ENCODE peak calls at places on chromosomes 2 and 18, in seven cellular contexts. X is ovary, O is uterus, Q is HCT116, Z is lower leg skin, B is transverse colon, H is GM12892. D is an unnamed sample.

GRCh38 chr2:236642584-236643291 is 73.1 kb downstream of the ACKR3 start:
- DNase-seq in B (peak; percentile 73), Q (no peak), H (no peak), Z (peak; percentile 91), O (peak; percentile 96), X (peak; percentile 54), D (no peak)

GRCh38 chr2:27370816-27371620 is 602 bp downstream of the SNX17 start:
- DNase-seq in B (peak; percentile 54), O (no peak), X (peak; percentile 45), H (no peak), Z (no peak), Q (no peak), D (peak; percentile 82)

GRCh38 chr2:145598434-145598833 is 1078.5 kb upstream of the ZEB2 start:
- DNase-seq in Z (no peak), H (no peak), Q (no peak), X (no peak), O (no peak), B (no peak), D (no peak)

GRCh38 chr2:223549215-223549614 is 52.9 kb downstream of the SCG2 start:
- DNase-seq in B (no peak), Q (peak; percentile 99), H (no peak), Z (peak; percentile 21), O (no peak), X (no peak), D (no peak)

GRCh38 chr2:190718652-190719526 is 70.0 kb downstream of the NAB1 start:
- DNase-seq in O (no peak), Q (peak; percentile 66), H (no peak), Z (peak; percentile 24), B (peak; percentile 13), X (no peak), D (no peak)

GRCh38 chr2:1721706-1722483 is 22.4 kb downstream of the PXDN start:
- DNase-seq in Q (no peak), X (no peak), H (no peak), O (peak; percentile 18), B (no peak), Z (peak; percentile 13), D (no peak)

GRCh38 chr18:35478520-35479435 is 19.0 kb downstream of the INO80C start:
- DNase-seq in H (no peak), O (no peak), X (no peak), B (peak; percentile 43), Q (peak; percentile 95), Z (no peak), D (peak; percentile 81)

GRCh38 chr2:223523541-223523940 is 78.6 kb downstream of the SCG2 start:
- DNase-seq in Q (peak; percentile 94), O (no peak), B (no peak), Z (no peak), H (no peak), X (no peak), D (no peak)

GRCh38 chr2:238379096-238379810 is 47.5 kb upstream of the ASB1 start:
- DNase-seq in O (no peak), X (no peak), H (no peak), Q (no peak), B (no peak), Z (no peak), D (no peak)

GRCh38 chr2:10920764-10921468 is 9.2 kb downstream of the KCNF1 start:
- DNase-seq in B (no peak), O (no peak), Q (no peak), H (no peak), X (no peak), Z (no peak), D (no peak)

GRCh38 chr2:169653636-169654035 is 40.6 kb downstream of the CFAP210 start:
- DNase-seq in H (no peak), Z (no peak), X (no peak), O (no peak), B (no peak), Q (no peak), D (no peak)

GRCh38 chr2:142880275-142880674 is 2.8 kb downstream of the KYNU start:
- DNase-seq in O (no peak), Q (no peak), X (no peak), H (no peak), B (no peak), Z (no peak), D (no peak)

GRCh38 chr18:59871711-59872362 is 28.0 kb upstream of the PMAIP1 start:
- DNase-seq in Q (no peak), Z (no peak), X (no peak), O (no peak), B (no peak), H (no peak), D (no peak)

GRCh38 chr2:37146062-37146461 is 10.7 kb downstream of the EIF2AK2 start:
- DNase-seq in H (no peak), Z (no peak), O (no peak), X (no peak), B (no peak), Q (no peak), D (no peak)

GRCh38 chr2:236535024-236535423 is 34.6 kb upstream of the ACKR3 start:
- DNase-seq in X (no peak), Q (no peak), B (no peak), H (no peak), O (no peak), Z (no peak), D (no peak)

GRCh38 chr2:234444242-234444641 is 52.6 kb downstream of the ARL4C start:
- DNase-seq in B (no peak), X (no peak), O (no peak), Z (no peak), H (no peak), Q (no peak), D (no peak)

GRCh38 chr2:164826293-164827243 is 15.1 kb downstream of the COBLL1 start:
- DNase-seq in X (peak; percentile 42), Z (peak; percentile 52), H (no peak), Q (no peak), B (peak; percentile 57), O (no peak), D (peak; percentile 44)

GRCh38 chr18:61400016-61400630 is 66.9 kb downstream of the CDH20 start:
- DNase-seq in B (no peak), Q (no peak), Z (no peak), O (no peak), H (no peak), X (no peak), D (no peak)

GRCh38 chr2:149594411-149594810 is 6.8 kb upstream of the MMADHC start:
- DNase-seq in H (no peak), Q (no peak), B (no peak), Z (no peak), X (no peak), O (no peak), D (no peak)

GRCh38 chr18:68533641-68534040 is 181.3 kb downstream of the TMX3 start:
- DNase-seq in B (no peak), O (no peak), Q (no peak), Z (no peak), H (no peak), X (no peak), D (no peak)

GRCh38 chr2:220662415-220662814 is 909.7 kb downstream of the EPHA4 start:
- DNase-seq in Z (peak; percentile 47), O (no peak), X (no peak), B (peak; percentile 15), Q (no peak), H (no peak), D (no peak)

GRCh38 chr2:205659922-205660321 is 22.4 kb upstream of the NRP2 start:
- DNase-seq in B (no peak), Z (no peak), X (no peak), O (no peak), H (no peak), Q (no peak), D (no peak)
- TF ChIP-seq POLR2A in B (no peak), Z (no peak), X (no peak), O (no peak), H (no peak), Q (no peak), D (no peak)

GRCh38 chr2:95165030-95165370 is 609 bp upstream of the ZNF2 start:
- DNase-seq in O (no peak), X (no peak), H (no peak), Q (no peak), Z (no peak), B (no peak), D (no peak)

GRCh38 chr2:95158891-95159619 is 593 bp downstream of the ZNF514 start:
- DNase-seq in Q (no peak), O (peak; percentile 42), X (peak; percentile 49), Z (peak; percentile 24), B (peak; percentile 44), H (peak; percentile 46), D (peak; percentile 80)

GRCh38 chr2:95165371-95166064 is at the start of gene ZNF2:
- DNase-seq in H (peak; percentile 96), Q (peak; percentile 96), X (peak; percentile 98), B (peak; percentile 99), O (peak; percentile 99), Z (peak; percentile 97), D (peak; percentile 98)

GRCh38 chr2:95158441-95158840 is 1.2 kb downstream of the ZNF514 start:
- DNase-seq in X (no peak), Q (no peak), H (no peak), Z (no peak), O (no peak), B (peak; percentile 25), D (no peak)

DNA sequence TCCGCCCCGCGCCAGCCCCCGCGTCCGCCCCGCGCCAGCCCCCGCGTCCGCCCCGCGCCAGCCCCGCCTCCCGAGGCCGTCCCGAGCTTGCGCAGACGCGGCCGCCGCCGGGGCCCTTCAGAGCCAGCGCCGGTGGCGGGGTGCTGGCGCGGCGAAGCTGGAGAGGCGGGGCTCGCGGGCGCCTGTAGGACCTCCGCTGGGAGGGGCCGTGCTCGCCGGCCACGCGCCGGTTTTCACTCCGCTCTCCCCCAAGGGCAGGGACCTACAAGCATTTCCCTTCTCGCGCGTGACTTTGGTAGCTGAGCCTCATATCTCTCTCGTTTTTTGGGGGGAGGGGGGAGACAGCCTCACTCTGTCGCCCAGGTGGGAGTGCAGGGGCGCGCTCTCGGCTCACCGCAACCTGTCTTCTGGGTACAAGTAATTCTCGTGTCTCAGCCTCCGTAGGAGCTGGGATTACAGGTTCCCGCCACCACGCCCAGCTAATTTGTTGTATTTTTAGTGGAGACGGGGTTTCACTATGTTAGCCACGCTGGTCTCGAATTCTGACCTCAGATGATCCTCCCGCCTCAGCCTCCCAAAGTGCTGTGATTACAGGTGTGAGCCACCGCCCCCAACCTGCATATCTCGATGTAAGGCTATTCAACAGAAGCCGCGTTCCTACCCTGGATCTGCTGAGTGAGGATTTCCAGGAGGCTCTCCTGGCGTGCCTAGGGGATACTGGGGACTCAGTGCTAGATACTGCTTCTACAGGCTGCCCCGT is at the start of gene ZNF514:
- DNase-seq in Z (peak; percentile 61), B (peak; percentile 85), O (peak; percentile 75), X (peak; percentile 79), Q (no peak), H (peak; percentile 74), D (peak; percentile 87)
- TF ChIP-seq POLR2A in Z (no peak), B (no peak), O (no peak), X (peak; percentile 13), Q (no peak), H (no peak), D (peak; percentile 17)

DNA sequence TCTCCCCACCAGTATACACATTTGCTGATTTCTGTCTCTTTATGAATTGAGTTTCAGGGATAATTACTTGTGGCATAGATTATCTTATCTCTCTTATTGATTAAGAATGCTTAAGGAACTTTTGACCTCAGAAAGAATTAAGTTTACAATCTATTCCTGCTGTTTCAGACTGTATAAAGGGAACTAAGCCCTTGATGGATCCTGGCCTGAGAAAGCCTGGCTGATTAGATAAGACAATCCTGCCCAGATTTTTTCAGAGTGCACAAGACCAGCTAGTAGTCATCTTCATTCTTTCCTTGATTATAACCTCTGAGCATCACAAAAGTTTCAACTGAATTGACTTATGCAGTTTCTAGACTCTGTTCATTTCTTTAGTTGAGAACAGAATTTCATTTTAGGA is 22.7 kb upstream of the TFPI start:
- DNase-seq in Q (no peak), B (no peak), Z (no peak), H (no peak), O (no peak), X (no peak), D (no peak)
- TF ChIP-seq POLR2A in Q (no peak), B (no peak), Z (no peak), H (no peak), O (no peak), X (no peak), D (no peak)

GRCh38 chr2:3420076-3420848 is 40.8 kb downstream of the TRAPPC12 start:
- DNase-seq in X (no peak), H (no peak), Q (no peak), B (no peak), O (no peak), Z (no peak), D (no peak)
- TF ChIP-seq POLR2A in X (no peak), H (no peak), Q (no peak), B (no peak), O (no peak), Z (no peak), D (no peak)